ENCODE peak calls at places on chromosomes 7 and 10, in eight cellular contexts. Z is COLO829, H is colonic mucosa, Q is T follicular helper cell, X is stomach, S is NCI-H1694 treated with DMSO at 0.1 percent for 48 hours, N is H54, E is heart right ventricle. C is an unnamed sample.

GRCh38 chr7:3244241-3244814 is 56.7 kb upstream of the SDK1 start:
- DNase-seq in H (no peak), Q (no peak), N (peak; percentile 78), Z (peak; percentile 28), X (no peak), S (no peak), E (no peak), C (no peak)

GRCh38 chr10:75358835-75359421 is 42.6 kb downstream of the ZNF503 start:
- DNase-seq in H (no peak), N (peak; percentile 84), Z (peak; percentile 4), E (no peak), X (no peak), S (no peak), Q (no peak), C (no peak)

GRCh38 chr7:69110450-69111050 is 487.7 kb upstream of the AUTS2 start:
- DNase-seq in X (no peak), Z (no peak), E (no peak), H (no peak), N (no peak), Q (no peak), S (no peak), C (no peak)

GRCh38 chr7:134701272-134701671 is 54.6 kb downstream of the BPGM start:
- DNase-seq in X (no peak), Z (no peak), E (no peak), Q (no peak), N (no peak), S (peak; percentile 8), H (no peak), C (peak; percentile 23)

GRCh38 chr10:79928028-79928583 is 20.8 kb downstream of the SFTPD start:
- DNase-seq in N (no peak), X (peak; percentile 7), H (peak; percentile 13), Q (no peak), S (no peak), E (no peak), Z (no peak), C (no peak)

GRCh38 chr10:86956841-86957448 is 470 bp downstream of the MMRN2 start:
- DNase-seq in S (no peak), H (no peak), Q (no peak), X (no peak), N (no peak), E (no peak), Z (no peak), C (no peak)

GRCh38 chr10:101136007-101136707 is 5.1 kb downstream of the TLX1 start:
- DNase-seq in X (no peak), S (no peak), E (no peak), Z (no peak), N (no peak), Q (no peak), H (no peak), C (no peak)

GRCh38 chr10:90799172-90799571 is 58.7 kb downstream of the HTR7 start:
- DNase-seq in X (no peak), Q (no peak), E (no peak), N (no peak), S (no peak), H (no peak), Z (no peak), C (no peak)

GRCh38 chr10:118851062-118852035 is 96.6 kb upstream of the CACUL1 start:
- DNase-seq in S (no peak), X (no peak), N (no peak), Z (no peak), Q (no peak), H (no peak), E (no peak), C (no peak)

GRCh38 chr7:158695726-158696452 is 8.7 kb downstream of the NCAPG2 start:
- DNase-seq in S (peak; percentile 26), X (peak; percentile 49), H (peak; percentile 75), E (peak; percentile 83), Q (peak; percentile 23), N (no peak), Z (peak; percentile 20), C (no peak)

GRCh38 chr10:82020999-82021398 is 146.0 kb downstream of the NRG3 start:
- DNase-seq in N (no peak), Q (no peak), S (no peak), Z (no peak), H (no peak), E (no peak), X (no peak), C (no peak)

GRCh38 chr7:135777626-135778398 is 29.2 kb upstream of the FAM180A start:
- DNase-seq in X (no peak), S (no peak), H (no peak), E (no peak), Q (no peak), N (no peak), Z (no peak), C (no peak)

GRCh38 chr7:70706204-70706603 is 425.7 kb upstream of the GALNT17 start:
- DNase-seq in E (no peak), X (no peak), S (no peak), N (no peak), Q (no peak), H (no peak), Z (no peak), C (no peak)

GRCh38 chr10:17229717-17229966 is 1.6 kb downstream of the VIM start:
- DNase-seq in Z (no peak), N (no peak), E (no peak), H (peak; percentile 46), Q (no peak), S (no peak), X (no peak), C (no peak)

GRCh38 chr7:117719377-117719776 is 153.9 kb downstream of the CTTNBP2 start:
- DNase-seq in E (no peak), N (no peak), H (no peak), Q (no peak), Z (no peak), S (no peak), X (no peak), C (no peak)

GRCh38 chr10:59991117-59991516 is 84.8 kb upstream of the CCDC6 start:
- DNase-seq in E (no peak), S (no peak), H (no peak), Z (no peak), Q (no peak), N (no peak), X (no peak), C (no peak)

GRCh38 chr10:10824611-10825148 is 193.0 kb upstream of the CELF2 start:
- DNase-seq in X (no peak), E (peak; percentile 45), S (no peak), Z (no peak), N (no peak), Q (no peak), H (no peak), C (no peak)

GRCh38 chr10:5895804-5896203 is 5.8 kb downstream of the FBH1 start:
- DNase-seq in E (no peak), S (no peak), Q (no peak), N (no peak), H (no peak), X (peak; percentile 10), Z (no peak), C (no peak)

GRCh38 chr10:17617031-17617911 is at the start of gene HACD1:
- DNase-seq in S (peak; percentile 36), Q (peak; percentile 30), Z (no peak), N (peak; percentile 88), H (peak; percentile 74), E (peak; percentile 68), X (peak; percentile 75), C (peak; percentile 65)

GRCh38 chr10:77355844-77356243 is 281.8 kb downstream of the KCNMA1 start:
- DNase-seq in N (peak; percentile 76), E (no peak), Z (peak; percentile 82), S (no peak), H (no peak), Q (no peak), X (no peak), C (no peak)

GRCh38 chr10:126186746-126187145 is 201.5 kb downstream of the ADAM12 start:
- DNase-seq in N (no peak), H (no peak), S (no peak), Z (peak; percentile 48), Q (no peak), X (no peak), E (no peak), C (no peak)

GRCh38 chr10:70272925-70273316 is 10.9 kb downstream of the NPFFR1 start:
- DNase-seq in E (no peak), H (no peak), Q (no peak), N (no peak), X (no peak), Z (no peak), S (peak; percentile 20), C (no peak)

GRCh38 chr7:1503816-1504775 is at the start of gene INTS1:
- DNase-seq in N (peak; percentile 100), Z (peak; percentile 88), Q (peak; percentile 84), S (peak; percentile 85), X (peak; percentile 93), E (peak; percentile 94), H (peak; percentile 94), C (peak; percentile 86)

GRCh38 chr10:110762849-110763211 is 108.9 kb upstream of the PDCD4 start:
- DNase-seq in S (no peak), Z (no peak), H (no peak), Q (no peak), N (no peak), X (no peak), E (peak; percentile 70), C (no peak)

GRCh38 chr10:47025540-47026300 is 114.5 kb downstream of the PTPN20 start:
- DNase-seq in H (no peak), Z (no peak), N (peak; percentile 52), E (peak; percentile 4), S (no peak), X (peak; percentile 17), Q (no peak), C (no peak)

C was measured in T-cell.